ENCODE peak calls at places on chromosomes 3 and 15, in five cellular contexts. L, W, O, E and V are unnamed samples.
A peak's percentile ranks its signal among the peaks of the same experiment; 100 is the strongest.

GRCh38 chr15:64716452-64716851 is 58.9 kb downstream of the RBPMS2 start:
- DNase-seq in E (no peak), O (no peak), L (no peak), W (no peak), V (peak; percentile 41)

GRCh38 chr3:184338538-184338945 is 1.1 kb downstream of the FAM131A start:
- DNase-seq in E (peak; percentile 86), O (no peak), W (no peak), L (no peak), V (no peak)

GRCh38 chr3:196620228-196620627 is 19.3 kb upstream of the NRROS start:
- DNase-seq in L (no peak), E (no peak), W (no peak), O (peak; percentile 63), V (no peak)

GRCh38 chr3:28476194-28476593 is 127.6 kb upstream of the AZI2 start:
- DNase-seq in W (peak; percentile 5), E (no peak), O (peak; percentile 19), L (peak; percentile 29), V (peak; percentile 23)

GRCh38 chr15:25670025-25670554 is 193.0 kb downstream of the ATP10A start:
- DNase-seq in O (no peak), W (no peak), E (peak; percentile 67), L (no peak), V (no peak)

GRCh38 chr3:139434764-139435291 is 41.5 kb downstream of the RBP2 start:
- DNase-seq in L (no peak), O (no peak), W (no peak), E (no peak), V (no peak)

GRCh38 chr3:38816026-38816425 is at the start of gene SCN10A:
- DNase-seq in W (no peak), O (no peak), E (no peak), L (no peak), V (no peak)

GRCh38 chr3:142180761-142181362 is 31.5 kb upstream of the TFDP2 start:
- DNase-seq in W (no peak), E (peak; percentile 54), O (peak; percentile 44), L (peak; percentile 4), V (peak; percentile 28)

GRCh38 chr3:126480251-126480650 is 4.6 kb upstream of the ZXDC start:
- DNase-seq in W (no peak), E (no peak), O (no peak), L (no peak), V (no peak)

GRCh38 chr15:22887157-22887951 is 48.9 kb downstream of the NIPA2 start:
- DNase-seq in E (no peak), L (no peak), O (peak; percentile 40), W (no peak), V (no peak)

GRCh38 chr3:182621435-182622240 is 171.7 kb upstream of the ATP11B start:
- DNase-seq in O (no peak), L (no peak), E (no peak), W (no peak), V (no peak)

GRCh38 chr3:149532463-149533180 is 58.1 kb downstream of the TM4SF4 start:
- DNase-seq in L (no peak), W (no peak), E (no peak), O (no peak), V (no peak)

GRCh38 chr3:172550347-172550943 is 27.2 kb upstream of the TNFSF10 start:
- DNase-seq in L (peak; percentile 69), O (peak; percentile 15), W (no peak), E (no peak), V (no peak)

GRCh38 chr3:56917337-56917697 is 115.6 kb upstream of the ARHGEF3 start:
- DNase-seq in L (no peak), E (no peak), W (no peak), O (no peak), V (no peak)

GRCh38 chr15:57427367-57427821 is 51.1 kb downstream of the CGNL1 start:
- DNase-seq in O (no peak), L (no peak), E (no peak), W (no peak), V (peak; percentile 31)

GRCh38 chr3:35936571-35936970 is 297.2 kb downstream of the ARPP21 start:
- DNase-seq in O (no peak), W (no peak), L (no peak), E (no peak), V (no peak)

GRCh38 chr15:31347981-31348803 is 21.6 kb downstream of the KLF13 start:
- DNase-seq in O (no peak), E (no peak), L (no peak), W (no peak), V (no peak)

GRCh38 chr3:113105980-113106379 is 105.4 kb upstream of the BOC start:
- DNase-seq in E (no peak), O (no peak), L (no peak), W (no peak), V (no peak)

GRCh38 chr3:187484547-187485325 is 116.6 kb downstream of the RTP4 start:
- DNase-seq in W (no peak), L (no peak), E (no peak), O (no peak), V (no peak)

GRCh38 chr3:24730173-24730572 is 235.5 kb upstream of the THRB start:
- DNase-seq in O (no peak), W (no peak), E (no peak), L (no peak), V (no peak)

GRCh38 chr3:14441240-14441919 is 39.0 kb downstream of the SLC6A6 start:
- DNase-seq in L (no peak), O (no peak), E (no peak), W (no peak), V (no peak)

GRCh38 chr3:43773273-43774104 is 82.8 kb downstream of the ABHD5 start:
- DNase-seq in E (no peak), O (peak; percentile 52), W (no peak), L (no peak), V (peak; percentile 18)

GRCh38 chr3:40398346-40398745 is 11.4 kb downstream of the ENTPD3 start:
- DNase-seq in O (no peak), E (no peak), L (no peak), W (no peak), V (peak; percentile 71)

GRCh38 chr15:74011610-74012009 is 17.1 kb downstream of the PML start:
- DNase-seq in W (no peak), L (no peak), E (no peak), O (no peak), V (no peak)

GRCh38 chr3:66472313-66473134 is 28.3 kb downstream of the LRIG1 start:
- DNase-seq in W (peak; percentile 72), O (no peak), L (no peak), E (no peak), V (no peak)

GRCh38 chr3:159082514-159082913 is 280.7 kb downstream of the MFSD1 start:
- DNase-seq in O (no peak), E (no peak), L (no peak), W (no peak), V (no peak)

GRCh38 chr3:109131276-109131675 is 5.2 kb upstream of the C3orf85 start:
- DNase-seq in W (no peak), L (no peak), O (no peak), E (no peak), V (no peak)

GRCh38 chr15:80619677-80620076 is 75.4 kb upstream of the ABHD17C start:
- DNase-seq in O (no peak), L (no peak), W (no peak), E (peak; percentile 13), V (peak; percentile 13)

GRCh38 chr15:100858294-100858693 is 21.3 kb upstream of the ALDH1A3 start:
- DNase-seq in W (no peak), L (no peak), O (no peak), E (no peak), V (no peak)
- TF ChIP-seq RAD21 in W (no peak), L (no peak), O (no peak), E (no peak), V (no peak)

GRCh38 chr15:100571592-100572167 is 30.3 kb downstream of the LINS1 start:
- DNase-seq in E (no peak), W (no peak), L (no peak), O (no peak), V (no peak)

GRCh38 chr15:100570282-100570681 is 31.7 kb downstream of the LINS1 start:
- DNase-seq in L (no peak), E (no peak), W (no peak), O (peak; percentile 66), V (no peak)

GRCh38 chr15:100569406-100569805 is 32.6 kb downstream of the LINS1 start:
- DNase-seq in O (no peak), L (no peak), W (no peak), E (no peak), V (no peak)

GRCh38 chr15:100572362-100572983 is 29.5 kb downstream of the LINS1 start:
- DNase-seq in W (no peak), E (no peak), L (no peak), O (no peak), V (no peak)

GRCh38 chr15:100570735-100571363 is 31.1 kb downstream of the LINS1 start:
- DNase-seq in L (no peak), W (peak; percentile 40), E (no peak), O (no peak), V (no peak)
- TF ChIP-seq ATF3 in L (no peak), W (no peak), E (no peak), O (no peak), V (no peak)

GRCh38 chr3:59131016-59131771 is 81.4 kb upstream of the CFAP20DC start:
- DNase-seq in L (no peak), W (no peak), E (no peak), O (no peak), V (no peak)

GRCh38 chr3:59133350-59133749 is 83.5 kb upstream of the CFAP20DC start:
- DNase-seq in W (no peak), E (no peak), L (no peak), O (no peak), V (no peak)

GRCh38 chr3:59138966-59139365 is 89.1 kb upstream of the CFAP20DC start:
- DNase-seq in O (no peak), E (no peak), W (no peak), L (no peak), V (no peak)

GRCh38 chr3:59135091-59135490 is 85.3 kb upstream of the CFAP20DC start:
- DNase-seq in L (no peak), O (no peak), E (no peak), W (no peak), V (no peak)
- TF ChIP-seq RAD21 in L (no peak), O (no peak), E (no peak), W (no peak), V (no peak)

GRCh38 chr15:38389924-38390542 is 63.9 kb upstream of the FAM98B start:
- DNase-seq in W (peak; percentile 15), E (peak; percentile 89), L (peak; percentile 37), O (peak; percentile 55), V (peak; percentile 58)
- TF ChIP-seq ATF3 in W (no peak), E (no peak), L (no peak), O (no peak), V (no peak)

GRCh38 chr3:171506743-171507319 is 46.6 kb upstream of the TNIK start:
- DNase-seq in L (no peak), W (no peak), E (no peak), O (no peak), V (no peak)

GRCh38 chr3:171503817-171504216 is 43.6 kb upstream of the TNIK start:
- DNase-seq in O (peak; percentile 23), L (no peak), W (no peak), E (no peak), V (no peak)

GRCh38 chr3:171508206-171508605 is 48.0 kb upstream of the TNIK start:
- DNase-seq in O (no peak), E (no peak), L (no peak), W (no peak), V (no peak)

GRCh38 chr3:171504376-171504775 is 44.2 kb upstream of the TNIK start:
- DNase-seq in W (no peak), O (no peak), E (no peak), L (no peak), V (no peak)

GRCh38 chr3:171505822-171506333 is 45.7 kb upstream of the TNIK start:
- DNase-seq in O (no peak), E (no peak), W (no peak), L (no peak), V (no peak)
- TF ChIP-seq RAD21 in O (no peak), E (no peak), W (no peak), L (no peak), V (no peak)